ENCODE peak calls at places on chromosome 13, in five cellular contexts. L is CD4-positive, alpha-beta T cell; N is lower leg skin; X is PC-3; F is thoracic aorta. J is an unnamed sample.

GRCh38 chr13:42992585-42993122 is 613 bp upstream of the EPSTI1 start:
- DNase-seq in X (no peak), L (no peak), F (no peak), N (no peak), J (no peak)

GRCh38 chr13:92074658-92075057 is 676.2 kb downstream of the GPC5 start:
- DNase-seq in X (peak), L (no peak), N (no peak), F (no peak), J (no peak)

GRCh38 chr13:96090240-96091101 is 564 bp downstream of the HS6ST3 start:
- DNase-seq in X (no peak), F (no peak), N (no peak), L (no peak), J (no peak)

GRCh38 chr13:45162194-45162593 is 38.7 kb downstream of the KCTD4 start:
- DNase-seq in L (no peak), N (no peak), F (no peak), X (peak), J (no peak)

GRCh38 chr13:98919566-98919965 is 58.3 kb downstream of the DOCK9 start:
- DNase-seq in X (no peak), F (no peak), L (no peak), N (no peak), J (no peak)

GRCh38 chr13:113112893-113113845 is 7.6 kb downstream of the F7 start:
- DNase-seq in X (no peak), N (no peak), L (no peak), F (no peak), J (peak)

GRCh38 chr13:50676602-50677001 is 166.9 kb downstream of the DLEU7 start:
- DNase-seq in N (no peak), L (no peak), X (peak), F (no peak), J (no peak)

GRCh38 chr13:45082964-45083363 is 37.3 kb upstream of the GTF2F2 start:
- DNase-seq in X (peak), F (no peak), L (no peak), N (no peak), J (no peak)

GRCh38 chr13:28339419-28339818 is 155.5 kb downstream of the FLT1 start:
- DNase-seq in L (no peak), X (peak), N (no peak), F (no peak), J (no peak)

GRCh38 chr13:31159306-31159705 is 2.4 kb downstream of the HSPH1 start:
- DNase-seq in L (no peak), X (no peak), N (no peak), F (no peak), J (no peak)
- TF ChIP-seq CTCF in L (no peak), X (no peak), N (no peak), F (no peak), J (no peak)

GRCh38 chr13:57633141-57633949 is 1.8 kb downstream of the PCDH17 start:
- DNase-seq in F (no peak), N (no peak), X (no peak), L (no peak), J (no peak)
- TF ChIP-seq CTCF in F (no peak), N (no peak), X (no peak), L (no peak), J (peak)

DNA sequence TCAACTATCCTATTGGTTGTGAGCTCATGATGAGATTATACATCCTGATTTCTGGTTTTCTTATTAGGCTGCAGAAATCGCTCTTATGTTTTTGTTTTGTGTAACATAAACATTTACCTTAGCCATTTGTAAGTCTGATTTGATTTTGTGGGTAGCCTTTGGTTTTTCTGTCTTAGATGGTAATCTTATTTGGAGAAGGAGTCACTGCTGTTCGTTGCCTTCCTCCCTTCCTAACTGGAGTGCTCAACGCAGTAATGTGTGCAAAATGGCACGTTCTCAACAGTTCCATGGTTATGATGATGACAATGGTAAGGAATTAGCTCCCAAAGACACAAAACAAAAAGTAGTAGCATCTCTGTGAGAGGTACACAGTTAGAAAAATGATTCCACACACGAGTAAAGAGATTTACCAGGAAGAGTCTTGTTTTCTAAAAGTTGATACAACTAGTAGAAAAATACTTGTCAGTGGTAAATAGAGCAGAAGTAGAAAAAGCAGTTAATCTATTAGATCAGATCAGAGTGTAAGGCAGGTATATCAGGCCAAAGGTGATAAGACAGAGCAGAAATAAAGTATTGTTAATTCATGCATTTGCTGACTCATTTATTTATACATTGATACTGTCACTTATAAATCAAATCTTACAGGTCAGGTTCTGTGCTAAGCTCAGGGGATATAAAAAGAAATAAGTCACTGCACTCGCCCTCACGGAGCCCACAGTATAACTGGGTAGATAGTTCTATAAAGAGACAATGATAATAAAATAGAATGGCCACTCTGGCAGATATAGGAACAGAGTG is 270.0 kb downstream of the NALCN start:
- DNase-seq in F (no peak), N (no peak), L (no peak), X (peak), J (no peak)
- TF ChIP-seq CTCF in F (no peak), N (no peak), L (no peak), X (no peak), J (no peak)

GRCh38 chr13:108615241-108615640 is 14.2 kb upstream of the MYO16 start:
- DNase-seq in L (no peak), N (no peak), F (no peak), X (no peak), J (no peak)

GRCh38 chr13:108610517-108610916 is 18.9 kb upstream of the MYO16 start:
- DNase-seq in X (no peak), F (no peak), L (no peak), N (no peak), J (no peak)

GRCh38 chr13:108606424-108606823 is 23.0 kb upstream of the MYO16 start:
- DNase-seq in X (no peak), N (no peak), L (no peak), F (no peak), J (no peak)

GRCh38 chr13:108609353-108609752 is 20.1 kb upstream of the MYO16 start:
- DNase-seq in L (no peak), N (no peak), F (no peak), X (peak), J (no peak)
- TF ChIP-seq CTCF in L (no peak), N (no peak), F (no peak), X (peak), J (peak)